ENCODE peak calls at places on chromosomes 2 and 18, in nine cellular contexts. Z, I, B, S, L, V, T, N and O are unnamed samples.

GRCh38 chr2:39642054-39642742 is 23.5 kb upstream of the TMEM178A start:
- DNase-seq in T (no peak), I (peak), V (no peak), S (peak), Z (no peak), B (no peak), L (no peak), N (no peak), O (peak)

GRCh38 chr2:30147715-30148611 is 1.2 kb downstream of the YPEL5 start:
- DNase-seq in N (peak), B (peak), T (peak), S (peak), I (peak), L (peak), V (peak), Z (peak), O (peak)

GRCh38 chr2:2717406-2717805 is 386.3 kb upstream of the MYT1L start:
- DNase-seq in I (no peak), V (no peak), S (no peak), L (no peak), B (no peak), T (no peak), Z (no peak), N (no peak), O (no peak)

GRCh38 chr2:38943784-38944183 is 54.1 kb downstream of the ARHGEF33 start:
- DNase-seq in I (no peak), V (no peak), S (no peak), B (no peak), Z (no peak), N (peak), T (no peak), L (no peak), O (no peak)

GRCh38 chr18:50816767-50817166 is 3.0 kb downstream of the MRO start:
- DNase-seq in T (no peak), N (no peak), S (no peak), I (no peak), B (no peak), Z (no peak), V (peak), L (no peak), O (peak)

GRCh38 chr2:2646312-2647051 is 315.4 kb upstream of the MYT1L start:
- DNase-seq in L (no peak), I (no peak), V (no peak), Z (peak), N (peak), T (no peak), S (no peak), B (no peak), O (peak)

GRCh38 chr2:149473538-149473937 is 114.0 kb downstream of the MMADHC start:
- DNase-seq in L (no peak), I (no peak), S (no peak), B (no peak), T (no peak), V (no peak), N (no peak), Z (no peak), O (no peak)

GRCh38 chr2:27796991-27797752 is 25.7 kb downstream of the MRPL33 start:
- DNase-seq in S (peak), T (no peak), B (peak), L (no peak), Z (no peak), I (no peak), V (no peak), N (no peak), O (no peak)

GRCh38 chr2:196549052-196549451 is 90.5 kb upstream of the CCDC150 start:
- DNase-seq in I (no peak), V (no peak), T (no peak), B (no peak), N (no peak), L (no peak), S (no peak), Z (no peak), O (no peak)

GRCh38 chr2:189096769-189097447 is 82.7 kb downstream of the COL5A2 start:
- DNase-seq in N (peak), Z (no peak), S (no peak), L (no peak), T (no peak), B (no peak), V (no peak), I (peak), O (no peak)

GRCh38 chr2:178482437-178482836 is 2.2 kb downstream of the PLEKHA3 start:
- DNase-seq in B (no peak), Z (peak), V (peak), S (no peak), I (no peak), N (peak), L (no peak), T (no peak), O (no peak)

GRCh38 chr2:149858214-149858613 is 270.6 kb upstream of the MMADHC start:
- DNase-seq in V (no peak), B (no peak), L (no peak), Z (no peak), I (peak), S (no peak), N (no peak), T (no peak), O (no peak)

GRCh38 chr2:175147196-175147595 is 20.8 kb downstream of the ATF2 start:
- DNase-seq in V (no peak), N (no peak), I (no peak), B (no peak), Z (no peak), T (no peak), L (no peak), S (no peak), O (no peak)

GRCh38 chr2:171547256-171547655 is 25.0 kb downstream of the CYBRD1 start:
- DNase-seq in Z (no peak), N (no peak), V (no peak), I (no peak), S (no peak), T (no peak), B (no peak), L (no peak), O (no peak)

GRCh38 chr18:41940506-41941215 is 14.4 kb upstream of the PIK3C3 start:
- DNase-seq in S (no peak), I (peak), V (no peak), N (peak), L (no peak), B (no peak), T (no peak), Z (no peak), O (peak)

GRCh38 chr2:241469746-241470145 is 38.6 kb downstream of the STK25 start:
- DNase-seq in L (no peak), V (no peak), Z (no peak), N (no peak), B (no peak), T (no peak), S (no peak), I (no peak), O (no peak)

GRCh38 chr2:39216495-39217191 is 27.1 kb downstream of the CDKL4 start:
- DNase-seq in Z (peak), I (no peak), L (no peak), B (no peak), T (no peak), V (no peak), N (no peak), S (no peak), O (no peak)

GRCh38 chr2:181642071-181642470 is 14.8 kb downstream of the CERKL start:
- DNase-seq in I (peak), N (no peak), V (no peak), L (no peak), B (no peak), T (no peak), S (no peak), Z (no peak), O (no peak)

GRCh38 chr2:240183370-240184197 is 43.1 kb upstream of the OTOS start:
- DNase-seq in N (no peak), I (no peak), B (no peak), V (no peak), S (no peak), T (peak), Z (no peak), L (no peak), O (no peak)

GRCh38 chr2:238422940-238423339 is 3.8 kb upstream of the ASB1 start:
- DNase-seq in I (no peak), V (no peak), B (no peak), L (no peak), S (no peak), T (no peak), Z (no peak), N (no peak), O (no peak)

GRCh38 chr2:127032601-127033000 is 74.4 kb downstream of the BIN1 start:
- DNase-seq in T (no peak), L (no peak), S (no peak), B (no peak), N (no peak), V (no peak), I (peak), Z (no peak), O (no peak)

GRCh38 chr18:51165296-51165695 is 32.2 kb downstream of the MEX3C start:
- DNase-seq in S (no peak), B (no peak), L (no peak), T (no peak), I (no peak), Z (no peak), V (no peak), N (no peak), O (no peak)

GRCh38 chr2:68031546-68032160 is 31.2 kb downstream of the C1D start:
- DNase-seq in I (peak), S (no peak), L (peak), V (peak), Z (peak), N (peak), T (no peak), B (no peak), O (peak)

GRCh38 chr2:120177011-120177621 is 46.1 kb downstream of the TMEM185B start:
- DNase-seq in B (peak), S (peak), V (peak), I (no peak), L (no peak), N (peak), Z (peak), T (no peak), O (peak)

GRCh38 chr2:36695746-36696415 is 626 bp upstream of the VIT start:
- DNase-seq in T (no peak), L (no peak), B (no peak), S (no peak), I (no peak), Z (no peak), V (no peak), N (peak), O (no peak)

GRCh38 chr18:75111673-75112485 is 97.1 kb downstream of the PTGR3 start:
- DNase-seq in N (no peak), I (no peak), T (no peak), Z (peak), L (no peak), S (no peak), V (no peak), B (no peak), O (no peak)

GRCh38 chr18:21851327-21851961 is 110.9 kb downstream of the MIB1 start:
- DNase-seq in S (no peak), T (no peak), L (no peak), N (no peak), B (no peak), V (peak), Z (peak), I (peak), O (no peak)

GRCh38 chr2:150532883-150533282 is 45.4 kb upstream of the RND3 start:
- DNase-seq in S (no peak), N (no peak), T (no peak), B (no peak), Z (no peak), I (no peak), V (no peak), L (no peak), O (no peak)

GRCh38 chr2:79832540-79833234 is 319.8 kb downstream of the CTNNA2 start:
- DNase-seq in T (no peak), S (no peak), N (peak), I (no peak), L (peak), V (no peak), Z (no peak), B (no peak), O (peak)

GRCh38 chr18:13562494-13563029 is 163.8 kb downstream of the FAM210A start:
- DNase-seq in S (no peak), B (no peak), Z (no peak), I (no peak), N (no peak), V (peak), L (no peak), T (no peak), O (no peak)

GRCh38 chr18:49100226-49100968 is 149.6 kb upstream of the SMAD7 start:
- DNase-seq in T (no peak), B (no peak), S (no peak), V (no peak), L (no peak), Z (peak), I (no peak), N (peak), O (peak)

GRCh38 chr2:174004900-174005605 is 39.9 kb upstream of the SP3 start:
- DNase-seq in B (peak), Z (no peak), N (peak), S (peak), L (no peak), I (peak), T (peak), V (peak), O (no peak)

GRCh38 chr2:233728723-233729301 is at the start of gene UGT1A3:
- DNase-seq in S (no peak), N (no peak), I (no peak), V (no peak), L (no peak), T (no peak), Z (peak), B (no peak), O (no peak)

GRCh38 chr2:11955314-11955713 is 208.9 kb downstream of the LPIN1 start:
- DNase-seq in S (no peak), L (no peak), V (no peak), T (no peak), Z (no peak), I (peak), N (no peak), B (no peak), O (no peak)

GRCh38 chr18:58887613-58887963 is 22.9 kb downstream of the ZNF532 start:
- DNase-seq in B (peak), S (peak), L (no peak), N (no peak), V (peak), T (peak), Z (no peak), I (no peak), O (no peak)

GRCh38 chr2:173750332-173750731 is 214.8 kb downstream of the SP3 start:
- DNase-seq in T (no peak), S (no peak), Z (no peak), V (no peak), B (no peak), L (peak), N (peak), I (peak), O (peak)

GRCh38 chr2:180742809-180743208 is 237.6 kb upstream of the UBE2E3 start:
- DNase-seq in L (no peak), B (no peak), S (no peak), T (no peak), Z (no peak), V (no peak), I (no peak), N (peak), O (no peak)

GRCh38 chr18:22822024-22822423 is 111.1 kb upstream of the RBBP8 start:
- DNase-seq in B (no peak), V (no peak), S (no peak), L (no peak), T (no peak), Z (peak), I (no peak), N (peak), O (peak)

GRCh38 chr18:11857177-11857887 is 6.1 kb downstream of the CHMP1B start:
- DNase-seq in I (peak), Z (peak), L (no peak), N (peak), T (peak), B (peak), V (no peak), S (peak), O (peak)